ENCODE peak calls at places on chromosomes 7 and 10, in nine cellular contexts. R, W, H, Y, N, O, T, D and I are unnamed samples. For H3K4me1, the result is how much of the 10 kb centered on the place peaks cover.

GRCh38 chr7:141464551-141464950 is 86.7 kb upstream of the AGK start:
- DNase-seq in R (no peak), W (no peak), H (no peak), Y (no peak), N (no peak), O (no peak), T (no peak), D (no peak), I (no peak)

GRCh38 chr7:29106128-29106988 is 40.0 kb downstream of the CPVL start:
- DNase-seq in R (no peak), W (peak), H (peak), Y (no peak), N (peak), O (no peak), T (peak), D (no peak), I (no peak)

GRCh38 chr7:10940748-10941358 is 32.8 kb upstream of the PHF14 start:
- DNase-seq in R (no peak), W (no peak), H (no peak), Y (no peak), N (no peak), O (no peak), T (no peak), D (peak), I (no peak)

GRCh38 chr7:22444181-22444966 is 55.6 kb downstream of the STEAP1B start:
- DNase-seq in R (no peak), W (no peak), H (no peak), Y (no peak), N (peak), O (no peak), T (no peak), D (no peak), I (no peak)

GRCh38 chr7:52917982-52918578 is 117.4 kb upstream of the POM121L12 start:
- DNase-seq in R (no peak), W (peak), H (peak), Y (no peak), N (no peak), O (no peak), T (peak), D (no peak), I (no peak)

GRCh38 chr7:137337902-137338301 is 5.6 kb downstream of the PTN start:
- DNase-seq in R (no peak), W (no peak), H (peak), Y (no peak), N (no peak), O (no peak), T (no peak), D (no peak), I (no peak)

GRCh38 chr7:149354119-149354518 is 92.1 kb downstream of the ZNF783 start:
- DNase-seq in R (no peak), W (no peak), H (no peak), Y (no peak), N (no peak), O (no peak), T (no peak), D (no peak), I (no peak)

GRCh38 chr10:125194814-125195213 is 34.5 kb upstream of the CTBP2 start:
- DNase-seq in R (no peak), W (no peak), H (no peak), Y (no peak), N (no peak), O (no peak), T (no peak), D (no peak), I (no peak)

GRCh38 chr10:6473901-6474370 is 106.1 kb downstream of the PRKCQ start:
- DNase-seq in R (no peak), W (no peak), H (no peak), Y (no peak), N (no peak), O (peak), T (no peak), D (peak), I (no peak)

GRCh38 chr10:110398419-110399162 is 93.9 kb upstream of the SMNDC1 start:
- DNase-seq in R (no peak), W (peak), H (peak), Y (peak), N (peak), O (no peak), T (no peak), D (no peak), I (no peak)

GRCh38 chr10:15149042-15149771 is 19.3 kb downstream of the NMT2 start:
- DNase-seq in R (no peak), W (no peak), H (no peak), Y (no peak), N (no peak), O (no peak), T (no peak), D (no peak), I (no peak)

GRCh38 chr7:85041599-85042216 is 145.1 kb downstream of the SEMA3D start:
- DNase-seq in R (peak), W (peak), H (peak), Y (peak), N (peak), O (peak), T (peak), D (no peak), I (no peak)

GRCh38 chr10:128808921-128809440 is 658.1 kb upstream of the MGMT start:
- DNase-seq in R (no peak), W (no peak), H (no peak), Y (no peak), N (no peak), O (no peak), T (no peak), D (no peak), I (no peak)

GRCh38 chr7:117873056-117873932 is at the start of gene CTTNBP2:
- DNase-seq in R (peak), W (peak), H (peak), Y (peak), N (peak), O (no peak), T (peak), D (no peak), I (peak)

GRCh38 chr7:43692582-43693373 is 36.5 kb downstream of the COA1 start:
- DNase-seq in R (no peak), W (no peak), H (no peak), Y (no peak), N (no peak), O (no peak), T (no peak), D (no peak), I (no peak)

DNA sequence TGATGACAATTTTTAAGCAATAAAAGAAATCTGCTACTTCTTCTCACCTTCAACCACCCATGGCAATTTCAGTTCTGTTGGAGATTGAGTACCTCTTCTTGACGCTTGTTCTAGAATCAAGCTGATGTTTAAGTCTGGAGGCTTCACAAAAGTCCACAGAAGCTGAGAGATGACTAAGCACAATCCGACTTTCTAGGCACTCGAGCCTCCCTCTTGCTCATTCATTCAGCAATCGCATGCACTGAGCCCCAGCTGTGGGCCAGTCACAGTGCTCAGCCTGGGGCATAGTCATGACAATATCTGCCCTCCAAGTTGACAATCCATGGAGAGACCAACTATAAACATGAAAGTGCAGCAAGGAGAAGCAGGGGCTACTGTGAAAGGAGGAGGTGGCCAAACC is 103.2 kb downstream of the IPMK start:
- DNase-seq in R (no peak), W (no peak), H (no peak), Y (no peak), N (no peak), O (no peak), T (no peak), D (no peak), I (no peak)
- H3K4me1 ChIP-seq in R (under half), W (under half), H (under half), Y (under half), N (under half), O (under half), T (under half), D (under half), I (under half)

DNA sequence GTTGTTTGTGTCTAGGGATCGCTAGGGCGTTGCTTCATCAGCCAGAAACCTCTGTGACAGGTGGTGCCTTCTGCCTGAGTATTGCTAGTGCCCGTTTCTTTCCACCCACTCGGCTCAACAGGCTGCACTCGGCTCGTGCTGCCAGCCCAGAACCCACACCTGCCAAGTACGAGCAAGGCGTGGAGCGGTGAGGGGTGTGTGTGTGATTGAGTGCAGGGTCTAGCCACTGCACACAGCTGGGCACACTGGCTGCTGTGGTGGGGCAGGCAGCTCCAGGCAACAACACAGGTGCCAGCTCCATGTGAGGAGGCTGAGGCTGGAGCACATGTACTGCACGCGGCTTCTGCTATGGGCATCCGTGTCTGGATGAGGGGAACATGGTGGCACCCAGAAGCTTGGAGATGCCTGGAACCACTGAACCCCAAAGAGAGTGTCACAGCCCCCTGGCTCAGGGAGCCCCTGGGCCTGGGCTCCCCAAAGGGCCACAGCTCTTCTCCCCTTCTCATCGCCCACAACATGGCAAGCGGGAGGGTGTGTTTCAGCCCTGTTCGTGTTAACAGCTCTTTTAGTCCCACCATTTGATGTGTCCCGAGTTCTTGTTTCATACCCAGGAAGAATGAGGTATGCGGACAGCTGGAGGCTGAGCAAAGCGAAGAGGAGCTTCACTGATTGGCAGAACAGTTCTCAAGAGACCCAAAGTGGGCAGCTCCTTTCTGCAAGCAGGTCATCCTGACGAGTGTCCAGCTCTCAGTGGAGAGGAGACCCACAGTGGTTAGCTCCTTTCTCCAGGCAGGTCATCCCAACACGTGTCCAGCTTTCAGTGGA is 78.1 kb downstream of the HDAC9 start:
- DNase-seq in R (peak), W (no peak), H (no peak), Y (no peak), N (no peak), O (no peak), T (no peak), D (no peak), I (no peak)
- H3K4me1 ChIP-seq in R (under half), W (under half), H (under half), Y (under half), N (under half), O (under half), T (under half), D (under half), I (under half)

GRCh38 chr7:27920281-27920946 is 180.5 kb downstream of the TAX1BP1 start:
- DNase-seq in R (no peak), W (no peak), H (no peak), Y (no peak), N (no peak), O (no peak), T (no peak), D (no peak), I (no peak)
- H3K4me1 ChIP-seq in R (under half), W (under half), H (under half), Y (under half), N (under half), O (under half), T (under half), D (under half), I (under half)

GRCh38 chr7:151735186-151735853 is 141.6 kb downstream of the PRKAG2 start:
- DNase-seq in R (no peak), W (no peak), H (peak), Y (no peak), N (no peak), O (no peak), T (no peak), D (no peak), I (no peak)
- H3K4me1 ChIP-seq in R (under half), W (under half), H (under half), Y (under half), N (under half), O (under half), T (under half), D (under half), I (under half)

GRCh38 chr10:79246209-79246581 is 101.1 kb upstream of the PPIF start:
- DNase-seq in R (peak), W (no peak), H (no peak), Y (peak), N (peak), O (no peak), T (no peak), D (no peak), I (peak)
- H3K4me1 ChIP-seq in R (half or more), W (under half), H (under half), Y (half or more), N (half or more), O (half or more), T (under half), D (half or more), I (under half)

DNA sequence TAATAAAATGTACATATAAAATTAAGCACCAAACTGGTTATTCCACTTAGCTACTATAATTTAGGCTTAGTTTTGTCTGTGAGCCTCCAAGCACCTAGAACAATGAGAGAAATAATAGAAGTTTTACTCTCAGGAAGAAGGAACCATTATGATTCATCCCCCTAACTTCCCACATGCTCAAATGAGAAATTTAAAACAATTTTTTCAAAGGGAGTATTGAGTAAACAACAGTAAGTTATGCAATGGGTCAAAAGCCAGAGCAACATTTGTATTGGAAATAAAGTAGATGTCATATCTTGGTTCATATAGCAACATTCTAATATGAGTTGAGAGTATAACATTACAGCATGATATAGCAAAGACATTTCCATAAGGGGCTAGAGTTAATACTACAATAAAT is 32.1 kb downstream of the CPED1 start:
- DNase-seq in R (no peak), W (no peak), H (no peak), Y (no peak), N (no peak), O (no peak), T (no peak), D (no peak), I (no peak)
- H3K4me1 ChIP-seq in R (half or more), W (under half), H (under half), Y (half or more), N (under half), O (under half), T (under half), D (under half), I (half or more)

GRCh38 chr10:59895629-59896116 is 10.7 kb downstream of the CCDC6 start:
- DNase-seq in R (no peak), W (no peak), H (no peak), Y (no peak), N (peak), O (no peak), T (no peak), D (no peak), I (peak)
- H3K4me1 ChIP-seq in R (half or more), W (under half), H (half or more), Y (half or more), N (half or more), O (under half), T (under half), D (under half), I (under half)

GRCh38 chr10:78176320-78177012 is 142.8 kb downstream of the RPS24 start:
- DNase-seq in R (no peak), W (peak), H (no peak), Y (no peak), N (no peak), O (no peak), T (no peak), D (no peak), I (no peak)
- H3K4me1 ChIP-seq in R (under half), W (half or more), H (under half), Y (under half), N (under half), O (under half), T (under half), D (under half), I (under half)